ENCODE peak calls at places on chromosome 22, in four cellular contexts. O is nephron progenitor cell, A is NCI-H1436, W is NCI-H2081 treated with DMSO at 0.1 percent for 48 hours. X is an unnamed sample.

GRCh38 chr22:50145741-50146439 is 24.6 kb upstream of the PANX2 start:
- DNase-seq in O (peak), W (no peak), A (no peak), X (no peak)

GRCh38 chr22:22767876-22768602 is 119.6 kb upstream of the IGLL5 start:
- DNase-seq in W (no peak), A (no peak), O (no peak), X (no peak)

GRCh38 chr22:22167791-22168189 is 76.8 kb upstream of the VPREB1 start:
- DNase-seq in O (no peak), W (no peak), A (no peak), X (no peak)

GRCh38 chr22:44340271-44341239 is 27.8 kb upstream of the SHISAL1 start:
- DNase-seq in W (no peak), A (no peak), O (no peak), X (no peak)

GRCh38 chr22:41883400-41883799 is 31.5 kb downstream of the SHISA8 start:
- DNase-seq in W (no peak), A (no peak), O (no peak), X (no peak)

GRCh38 chr22:33895444-33895843 is 24.8 kb downstream of the LARGE1 start:
- DNase-seq in O (no peak), A (no peak), W (no peak), X (no peak)

GRCh38 chr22:20438678-20439492 is 1.3 kb upstream of the SCARF2 start:
- DNase-seq in A (no peak), O (no peak), W (no peak), X (no peak)

GRCh38 chr22:43910178-43910695 is 13.4 kb upstream of the PNPLA3 start:
- DNase-seq in O (no peak), W (no peak), A (no peak), X (no peak)

GRCh38 chr22:34851918-34852662 is 213.9 kb upstream of the ISX start:
- DNase-seq in O (no peak), W (no peak), A (no peak), X (no peak)

GRCh38 chr22:47041201-47042115 is 279.0 kb downstream of the TBC1D22A start:
- DNase-seq in W (no peak), O (no peak), A (no peak), X (no peak)

GRCh38 chr22:19958083-19959042 is 16.7 kb upstream of the TXNRD2 start:
- DNase-seq in O (no peak), A (no peak), W (no peak), X (no peak)

GRCh38 chr22:48919187-48919590 is 908.5 kb downstream of the BRD1 start:
- DNase-seq in A (no peak), W (no peak), O (no peak), X (no peak)

GRCh38 chr22:26544489-26544888 is 32.2 kb upstream of the TFIP11 start:
- DNase-seq in O (no peak), A (no peak), W (no peak), X (no peak)

GRCh38 chr22:42967933-42968332 is 47.0 kb downstream of the PACSIN2 start:
- DNase-seq in A (no peak), W (no peak), O (no peak), X (no peak)

GRCh38 chr22:23102002-23102655 is 31.8 kb downstream of the GNAZ start:
- DNase-seq in O (no peak), A (no peak), W (no peak), X (no peak)

GRCh38 chr22:19289475-19290161 is 1.9 kb downstream of the CLTCL1 start:
- DNase-seq in A (no peak), O (no peak), W (no peak), X (no peak)

GRCh38 chr22:24503137-24503850 is 8.2 kb downstream of the UPB1 start:
- DNase-seq in O (peak), A (peak), W (no peak), X (no peak)

GRCh38 chr22:37905534-37906363 is at the start of gene MICALL1:
- DNase-seq in A (peak), O (peak), W (no peak), X (peak)

GRCh38 chr22:22210375-22210774 is 34.2 kb upstream of the VPREB1 start:
- DNase-seq in O (no peak), W (no peak), A (no peak), X (peak)

GRCh38 chr22:21621891-21622623 is 7.8 kb downstream of the YDJC start:
- DNase-seq in A (no peak), O (no peak), W (no peak), X (no peak)

GRCh38 chr22:37282385-37282677 is at the start of gene CYTH4:
- DNase-seq in A (no peak), W (no peak), O (no peak), X (no peak)

GRCh38 chr22:49855491-49855911 is 1.9 kb downstream of the ZBED4 start:
- DNase-seq in W (no peak), O (no peak), A (no peak), X (no peak)

GRCh38 chr22:46321387-46321775 is 14.1 kb upstream of the TRMU start:
- DNase-seq in O (no peak), A (no peak), W (no peak), X (no peak)

GRCh38 chr22:47395481-47395880 is 633.0 kb downstream of the TBC1D22A start:
- DNase-seq in W (no peak), A (peak), O (no peak), X (no peak)

GRCh38 chr22:45731041-45731797 is 59.6 kb downstream of the ATXN10 start:
- DNase-seq in O (no peak), A (no peak), W (no peak), X (no peak)

GRCh38 chr22:50236731-50237409 is 8.0 kb downstream of the TUBGCP6 start:
- DNase-seq in W (no peak), O (peak), A (no peak), X (no peak)

GRCh38 chr22:41697126-41697775 is 2.1 kb upstream of the MEI1 start:
- DNase-seq in W (peak), O (peak), A (peak), X (peak)

GRCh38 chr22:29268511-29269229 is 602 bp downstream of the EWSR1 start:
- DNase-seq in A (peak), W (no peak), O (peak), X (peak)

GRCh38 chr22:22403771-22404170 is 104.8 kb downstream of the ZNF280B start:
- DNase-seq in A (no peak), O (no peak), W (no peak), X (no peak)

GRCh38 chr22:49726022-49726681 is 101.5 kb downstream of the BRD1 start:
- DNase-seq in O (no peak), A (no peak), W (no peak), X (no peak)

GRCh38 chr22:40853961-40854360 is 2.5 kb downstream of the ST13 start:
- DNase-seq in W (no peak), A (no peak), O (no peak), X (no peak)